ENCODE peak calls at places on chromosomes 4 and X, in four cellular contexts. A, T, C and M are unnamed samples.

GRCh38 chr4:30716671-30717207 is 3.4 kb upstream of the PCDH7 start:
- DNase-seq in A (no peak), T (peak), C (no peak), M (no peak)

GRCh38 chrX:46574941-46575381 is 1.4 kb downstream of the CHST7 start:
- DNase-seq in A (no peak), T (peak), C (no peak), M (no peak)

GRCh38 chr4:72366601-72367000 is 202.4 kb downstream of the ADAMTS3 start:
- DNase-seq in A (no peak), T (no peak), C (no peak), M (no peak)

GRCh38 chr4:186738421-186738820 is 14.8 kb upstream of the FAT1 start:
- DNase-seq in A (no peak), T (no peak), C (no peak), M (no peak)

GRCh38 chr4:54152846-54153600 is 53.1 kb downstream of the GSX2 start:
- DNase-seq in A (peak), T (no peak), C (no peak), M (no peak)

GRCh38 chr4:26420903-26421302 is 69.4 kb downstream of the CCKAR start:
- DNase-seq in A (peak), T (no peak), C (no peak), M (no peak)

GRCh38 chr4:76090241-76090691 is 15.8 kb downstream of the ART3 start:
- DNase-seq in A (peak), T (peak), C (no peak), M (peak)

GRCh38 chr4:54669831-54670230 is 12.1 kb downstream of the KIT start:
- DNase-seq in A (no peak), T (no peak), C (no peak), M (no peak)

GRCh38 chr4:1614854-1615595 is 69.1 kb downstream of the FAM53A start:
- DNase-seq in A (no peak), T (no peak), C (no peak), M (no peak)

GRCh38 chr4:142683503-142683902 is 162.6 kb downstream of the INPP4B start:
- DNase-seq in A (no peak), T (no peak), C (no peak), M (no peak)

GRCh38 chr4:124203613-124204284 is 508.8 kb downstream of the ANKRD50 start:
- DNase-seq in A (peak), T (peak), C (no peak), M (no peak)

GRCh38 chr4:168269879-168270278 is 48.7 kb downstream of the DDX60 start:
- DNase-seq in A (no peak), T (peak), C (no peak), M (no peak)

GRCh38 chr4:152278172-152278504 is 257.8 kb downstream of the FBXW7 start:
- DNase-seq in A (no peak), T (no peak), C (peak), M (no peak)

GRCh38 chrX:29941292-29941691 is 274.1 kb upstream of the MAGEB2 start:
- DNase-seq in A (peak), T (peak), C (no peak), M (no peak)

GRCh38 chrX:37644381-37645305 is 40.9 kb upstream of the XK start:
- DNase-seq in A (no peak), T (no peak), C (no peak), M (no peak)

GRCh38 chrX:17067534-17067933 is 121.1 kb downstream of the REPS2 start:
- DNase-seq in A (no peak), T (no peak), C (no peak), M (no peak)

GRCh38 chr4:8761824-8762205 is 109.8 kb downstream of the HMX1 start:
- DNase-seq in A (no peak), T (no peak), C (no peak), M (no peak)

GRCh38 chr4:113762061-113762850 is 718 bp upstream of the CAMK2D start:
- DNase-seq in A (peak), T (peak), C (peak), M (peak)

GRCh38 chr4:174401471-174402130 is 117.9 kb downstream of the CEP44 start:
- DNase-seq in A (no peak), T (no peak), C (no peak), M (no peak)

GRCh38 chr4:10703146-10703545 is 18.6 kb upstream of the CLNK start:
- DNase-seq in A (peak), T (no peak), C (no peak), M (no peak)

GRCh38 chrX:43266487-43266886 is 389.6 kb upstream of the MAOA start:
- DNase-seq in A (no peak), T (no peak), C (no peak), M (no peak)

GRCh38 chr4:188903995-188904394 is 764.8 kb downstream of the TRIML1 start:
- DNase-seq in A (peak), T (no peak), C (no peak), M (no peak)

GRCh38 chrX:101368800-101369199 is 17.2 kb downstream of the BTK start:
- DNase-seq in A (no peak), T (no peak), C (no peak), M (no peak)

GRCh38 chrX:16946361-16946964 is at the start of gene REPS2:
- DNase-seq in A (peak), T (peak), C (no peak), M (peak)

GRCh38 chr4:47839259-47839658 is 1.4 kb upstream of the CORIN start:
- DNase-seq in A (peak), T (no peak), C (peak), M (no peak)

GRCh38 chr4:145069361-145069760 is 28.6 kb downstream of the ANAPC10 start:
- DNase-seq in A (peak), T (no peak), C (no peak), M (no peak)

GRCh38 chr4:6032249-6033244 is 14.3 kb upstream of the C4orf50 start:
- DNase-seq in A (no peak), T (no peak), C (no peak), M (no peak)

GRCh38 chrX:112818114-112819012 is 22.3 kb downstream of the AMOT start:
- DNase-seq in A (no peak), T (no peak), C (no peak), M (no peak)

GRCh38 chr4:112813790-112814189 is 176.8 kb downstream of the LARP7 start:
- DNase-seq in A (peak), T (no peak), C (peak), M (no peak)

GRCh38 chr4:13524504-13525243 is 19.6 kb downstream of the NKX3-2 start:
- DNase-seq in A (peak), T (no peak), C (no peak), M (peak)

GRCh38 chr4:184588893-184589292 is 60.4 kb downstream of the CASP3 start:
- DNase-seq in A (no peak), T (no peak), C (no peak), M (no peak)

GRCh38 chrX:40807384-40807783 is 72.0 kb upstream of the MED14 start:
- DNase-seq in A (no peak), T (no peak), C (no peak), M (peak)

GRCh38 chr4:56618734-56619133 is 62.4 kb downstream of the HOPX start:
- DNase-seq in A (no peak), T (no peak), C (no peak), M (no peak)

GRCh38 chrX:119693996-119694451 is 1.1 kb upstream of the SEPTIN6 start:
- DNase-seq in A (no peak), T (no peak), C (no peak), M (no peak)

GRCh38 chrX:96715412-96715940 is 30.8 kb downstream of the DIAPH2 start:
- DNase-seq in A (peak), T (no peak), C (no peak), M (no peak)

GRCh38 chr4:93649828-93650227 is 178.7 kb upstream of the ATOH1 start:
- DNase-seq in A (no peak), T (no peak), C (no peak), M (no peak)

GRCh38 chr4:93648258-93648657 is 180.3 kb upstream of the ATOH1 start:
- DNase-seq in A (no peak), T (no peak), C (no peak), M (no peak)

GRCh38 chr4:93645120-93645519 is 183.4 kb upstream of the ATOH1 start:
- DNase-seq in A (no peak), T (no peak), C (no peak), M (no peak)

DNA sequence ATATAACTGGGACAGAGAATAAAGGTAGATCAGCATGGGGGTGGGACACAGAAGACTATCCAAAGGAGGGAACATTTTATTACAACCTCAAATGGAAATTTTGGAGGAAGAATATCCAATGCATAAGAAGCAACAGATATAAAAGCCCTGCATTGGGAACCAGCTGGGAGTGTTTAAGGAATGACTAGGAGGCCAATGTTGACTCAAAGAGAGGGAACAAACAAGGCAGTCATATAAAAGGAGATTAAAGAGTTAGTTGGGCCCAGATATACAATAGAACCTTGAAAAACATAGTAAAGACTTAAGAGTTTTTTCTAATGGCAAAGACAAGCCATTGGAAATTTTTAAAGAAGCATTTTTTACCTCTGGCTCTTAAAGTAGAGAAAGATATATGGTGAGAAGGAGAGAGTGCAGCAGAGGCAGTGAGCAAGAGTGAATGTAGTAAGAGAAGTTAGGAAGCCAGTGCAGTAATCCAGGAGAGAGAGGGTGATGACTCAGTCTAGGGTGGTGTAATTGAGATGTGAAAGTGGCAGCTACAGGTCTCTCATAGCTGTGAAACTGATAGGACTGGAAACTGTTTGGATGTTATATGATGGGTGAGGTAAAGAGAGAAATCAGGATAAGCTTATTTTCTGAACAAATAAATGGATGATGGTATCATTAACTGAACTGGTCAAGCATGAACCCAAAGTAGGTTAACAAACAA is 182.2 kb upstream of the ATOH1 start:
- DNase-seq in A (peak), T (no peak), C (no peak), M (no peak)
- TF ChIP-seq FOS in A (no peak), T (no peak), C (no peak), M (no peak)

DNA sequence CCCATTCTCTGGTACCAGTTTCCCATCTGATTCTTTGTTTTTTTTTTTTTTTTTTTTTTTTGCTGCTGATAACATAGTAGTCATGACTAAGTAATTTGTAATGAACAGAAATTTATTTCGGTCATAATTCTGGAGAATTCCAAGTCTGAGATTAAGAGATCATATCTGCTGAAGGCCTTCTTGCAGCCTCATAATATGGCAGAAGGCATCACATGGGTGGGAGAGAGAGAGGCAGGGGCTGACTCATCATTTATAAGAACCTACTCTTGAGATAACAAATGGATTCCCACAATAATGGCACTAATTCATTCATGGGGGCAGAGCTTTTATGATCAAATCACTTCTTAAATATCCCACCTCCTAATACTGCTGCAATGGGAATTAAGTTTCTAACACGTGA is 1034.3 kb downstream of the STIM2 start:
- DNase-seq in A (peak), T (no peak), C (no peak), M (no peak)
- TF ChIP-seq FOS in A (no peak), T (no peak), C (no peak), M (no peak)

GRCh38 chrX:153688900-153689590 is 1.3 kb downstream of the SLC6A8 start:
- DNase-seq in A (peak), T (peak), C (no peak), M (peak)
- TF ChIP-seq FOS in A (no peak), T (no peak), C (no peak), M (no peak)

DNA sequence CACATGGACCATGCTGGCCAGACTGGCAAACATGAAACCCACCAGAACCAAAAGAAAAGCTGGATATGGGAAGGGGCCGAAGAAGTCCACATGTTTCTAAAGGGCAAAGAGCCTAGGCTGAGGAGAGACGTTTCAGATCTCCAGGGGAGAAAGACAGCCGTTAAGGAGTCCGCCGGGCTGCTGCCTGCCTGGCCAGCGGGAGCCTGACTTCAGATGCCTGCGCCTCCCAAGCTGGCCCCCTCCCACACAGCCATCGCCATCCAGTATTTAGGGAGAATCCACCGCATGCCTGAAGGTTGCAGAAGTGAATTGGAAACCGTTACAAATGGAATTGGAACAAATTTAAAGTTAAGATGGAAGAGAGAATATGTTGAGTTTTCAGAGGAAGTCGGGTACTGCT is 2.9 kb downstream of the TBL1X start:
- DNase-seq in A (peak), T (no peak), C (no peak), M (no peak)
- TF ChIP-seq FOS in A (no peak), T (no peak), C (no peak), M (no peak)

GRCh38 chrX:65741823-65742222 is 74.4 kb downstream of the MSN start:
- DNase-seq in A (no peak), T (no peak), C (no peak), M (no peak)
- TF ChIP-seq FOS in A (no peak), T (no peak), C (no peak), M (no peak)

GRCh38 chr4:150355858-150356455 is 226.0 kb upstream of the MAB21L2 start:
- DNase-seq in A (no peak), T (no peak), C (no peak), M (no peak)
- TF ChIP-seq FOS in A (no peak), T (no peak), C (no peak), M (no peak)